ENCODE peak calls at places on chromosomes 3 and 15, in six cellular contexts. V is GM23248; R is mesenchymal stem cell; B is suprapubic skin; M is CD8-positive, alpha-beta memory T cell; S is aorta. E is an unnamed sample.
A peak's percentile ranks its signal among the peaks of the same experiment; 100 is the strongest.

GRCh38 chr3:183862610-183863009 is 22.1 kb downstream of the PARL start:
- DNase-seq in B (no peak), R (no peak), V (no peak), S (no peak), M (no peak), E (no peak)

GRCh38 chr15:31049122-31049521 is 52.4 kb downstream of the TRPM1 start:
- DNase-seq in B (no peak), S (no peak), M (no peak), R (no peak), V (no peak), E (no peak)

GRCh38 chr15:55514414-55514850 is 6.4 kb upstream of the DNAAF4 start:
- DNase-seq in M (no peak), V (no peak), S (peak; percentile 59), B (no peak), R (no peak), E (no peak)

GRCh38 chr15:67550522-67550921 is 8.0 kb downstream of the MAP2K5 start:
- DNase-seq in V (peak; percentile 64), M (no peak), S (no peak), R (peak; percentile 38), B (no peak), E (no peak)

GRCh38 chr15:64755427-64755823 is 20.0 kb downstream of the RBPMS2 start:
- DNase-seq in S (no peak), B (no peak), V (no peak), M (no peak), R (no peak), E (no peak)

GRCh38 chr15:39171944-39172368 is 408.9 kb upstream of the THBS1 start:
- DNase-seq in R (peak; percentile 97), V (peak; percentile 96), B (no peak), M (no peak), S (peak; percentile 79), E (peak; percentile 99)

GRCh38 chr3:101809178-101810022 is 30.4 kb downstream of the NXPE3 start:
- DNase-seq in V (peak; percentile 66), B (no peak), M (no peak), R (peak; percentile 63), S (no peak), E (peak; percentile 33)

GRCh38 chr3:167739190-167739589 is 3.7 kb downstream of the SERPINI1 start:
- DNase-seq in B (no peak), V (no peak), M (no peak), S (no peak), R (no peak), E (no peak)

GRCh38 chr3:50455133-50455532 is 48.3 kb downstream of the CACNA2D2 start:
- DNase-seq in S (no peak), M (no peak), B (no peak), R (no peak), V (no peak), E (no peak)

GRCh38 chr3:45110185-45110833 is 35.9 kb downstream of the CDCP1 start:
- DNase-seq in S (no peak), R (peak; percentile 81), B (no peak), M (no peak), V (no peak), E (no peak)

GRCh38 chr3:193815246-193816027 is 222.4 kb downstream of the OPA1 start:
- DNase-seq in V (no peak), M (no peak), B (no peak), R (no peak), S (no peak), E (no peak)

GRCh38 chr3:87333393-87333892 is 57.1 kb upstream of the POU1F1 start:
- DNase-seq in V (peak; percentile 88), M (no peak), B (no peak), R (peak; percentile 60), S (no peak), E (peak; percentile 38)

GRCh38 chr3:50388720-50389352 is 29.5 kb upstream of the TMEM115 start:
- DNase-seq in S (no peak), M (no peak), V (no peak), R (no peak), B (no peak), E (no peak)

GRCh38 chr15:85973584-85974347 is 105.9 kb upstream of the AGBL1 start:
- DNase-seq in M (no peak), B (no peak), V (no peak), R (no peak), S (no peak), E (peak; percentile 93)

GRCh38 chr3:37465174-37465573 is 290.8 kb upstream of the LRRFIP2 start:
- DNase-seq in R (no peak), B (no peak), V (no peak), S (no peak), M (no peak), E (no peak)

GRCh38 chr15:25684521-25685215 is 178.5 kb downstream of the ATP10A start:
- DNase-seq in M (no peak), V (peak; percentile 93), R (no peak), B (no peak), S (peak; percentile 78), E (no peak)

GRCh38 chr15:69417581-69417980 is 3.4 kb downstream of the KIF23 start:
- DNase-seq in M (no peak), V (peak; percentile 51), B (no peak), S (no peak), R (peak; percentile 43), E (no peak)

GRCh38 chr15:29550834-29551465 is 271.3 kb downstream of the TJP1 start:
- DNase-seq in V (no peak), M (no peak), B (no peak), S (no peak), R (no peak), E (no peak)

GRCh38 chr15:39079296-39079834 is 501.5 kb upstream of the THBS1 start:
- DNase-seq in M (no peak), V (peak; percentile 71), B (no peak), R (peak; percentile 61), S (no peak), E (peak; percentile 17)

GRCh38 chr3:188248036-188248561 is 94.1 kb downstream of the LPP start:
- DNase-seq in S (no peak), V (no peak), R (no peak), B (no peak), M (no peak), E (no peak)

GRCh38 chr3:173814809-173815208 is 417.3 kb downstream of the NLGN1 start:
- DNase-seq in S (no peak), V (no peak), B (no peak), M (no peak), R (no peak), E (no peak)

GRCh38 chr3:184822654-184823053 is 10.7 kb downstream of the VPS8 start:
- DNase-seq in M (no peak), B (no peak), S (no peak), V (peak; percentile 16), R (peak; percentile 48), E (no peak)

GRCh38 chr3:59899068-59899467 is 849.2 kb upstream of the CFAP20DC start:
- DNase-seq in B (no peak), M (no peak), V (no peak), S (no peak), R (no peak), E (no peak)

GRCh38 chr15:101808201-101808600 is 3.8 kb upstream of the OR4F15 start:
- DNase-seq in V (peak; percentile 52), M (no peak), B (no peak), R (peak; percentile 58), S (no peak), E (no peak)

GRCh38 chr3:197807969-197808587 is 17.0 kb downstream of the LRCH3 start:
- DNase-seq in S (no peak), M (no peak), B (no peak), R (peak; percentile 64), V (peak; percentile 75), E (no peak)

GRCh38 chr15:58738051-58738707 is 11.3 kb downstream of the ADAM10 start:
- DNase-seq in R (peak; percentile 23), M (no peak), S (no peak), B (no peak), V (peak; percentile 72), E (no peak)

GRCh38 chr3:47743855-47744254 is 37.8 kb downstream of the SMARCC1 start:
- DNase-seq in R (no peak), V (no peak), B (no peak), S (no peak), M (no peak), E (no peak)

DNA sequence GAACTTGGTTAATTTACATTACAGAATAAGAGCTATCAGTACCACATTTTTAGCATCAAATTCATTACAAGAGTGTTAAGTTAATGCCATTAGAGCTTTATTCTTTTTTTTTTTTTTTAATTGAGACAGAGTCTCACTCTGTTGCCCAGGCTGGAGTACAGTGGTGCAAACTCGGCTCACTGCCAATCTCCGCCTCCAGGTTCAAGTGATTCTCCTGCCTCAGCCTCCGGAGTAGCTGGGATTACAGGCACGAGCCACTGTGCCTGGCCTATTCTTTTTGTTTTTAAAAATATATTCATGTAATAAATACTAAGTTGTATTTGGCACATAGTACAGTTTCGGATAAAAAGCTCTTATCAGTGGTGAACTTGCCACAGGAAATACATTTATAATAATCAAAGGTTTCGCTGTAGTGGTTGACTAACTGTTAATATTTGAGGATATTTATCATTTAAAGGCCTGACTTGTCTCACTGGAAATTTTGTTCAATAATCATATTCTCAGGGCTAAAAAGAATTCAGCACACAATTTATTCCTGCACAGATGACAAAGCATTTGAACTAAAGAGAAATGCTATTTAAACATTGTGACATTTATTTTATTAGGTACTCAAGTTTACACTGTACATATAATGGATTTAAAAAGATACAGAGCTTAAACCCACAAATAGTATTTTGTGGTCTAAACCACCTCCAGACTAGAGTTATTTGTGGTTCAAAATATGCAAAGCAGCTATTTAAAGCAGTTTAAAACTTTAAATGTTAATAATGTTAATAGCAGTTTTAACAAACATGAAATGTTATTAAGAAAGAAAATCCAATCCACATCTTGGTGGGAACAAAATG is 6.1 kb upstream of the LEKR1 start:
- DNase-seq in V (no peak), S (no peak), B (no peak), M (no peak), R (no peak), E (no peak)
- H3K4me3 ChIP-seq in V (no peak overlapping the region), S (no peak overlapping the region), B (no peak overlapping the region), M (no peak overlapping the region), R (no peak overlapping the region), E (no peak overlapping the region)

DNA sequence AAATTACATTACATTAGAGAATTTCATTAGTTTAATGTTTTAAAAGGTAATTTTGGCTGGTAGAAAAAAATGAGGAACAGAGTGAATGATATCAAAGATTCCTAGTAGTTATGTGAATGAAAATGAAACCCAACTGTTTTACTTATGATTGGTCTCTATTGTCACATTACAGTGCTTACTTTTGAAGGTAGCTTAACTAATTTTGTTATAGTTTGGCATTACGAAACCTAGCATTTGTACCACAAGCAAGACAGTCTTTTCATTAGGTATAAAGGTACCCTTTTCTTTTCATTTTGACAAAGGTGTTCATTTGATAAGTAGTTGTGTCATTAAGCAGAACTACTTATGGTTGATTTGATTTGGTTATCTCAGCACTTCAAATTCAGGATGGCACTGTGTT is 6.9 kb downstream of the SELENOT start:
- DNase-seq in B (no peak), S (no peak), V (no peak), R (no peak), M (no peak), E (no peak)
- H3K36me3 ChIP-seq in B (peaks cover 15% of the 10 kb centered on the region), S (no peaks in the 10 kb centered on the region), V (peaks cover 5% of the 10 kb centered on the region), R (peaks cover 9% of the 10 kb centered on the region), M (no peaks in the 10 kb centered on the region), E (peaks cover 15% of the 10 kb centered on the region)

GRCh38 chr3:42025388-42026138 is 63.7 kb upstream of the ULK4 start:
- DNase-seq in S (peak; percentile 94), M (no peak), R (peak; percentile 99), V (peak; percentile 98), B (peak; percentile 94), E (peak; percentile 87)
- H3K4me3 ChIP-seq in S (no peak overlapping the region), M (no peak overlapping the region), R (peak overlapping the region; percentile 63), V (peak overlapping the region; percentile 59), B (peak overlapping the region; percentile 4), E (peak overlapping the region; percentile 23)

DNA sequence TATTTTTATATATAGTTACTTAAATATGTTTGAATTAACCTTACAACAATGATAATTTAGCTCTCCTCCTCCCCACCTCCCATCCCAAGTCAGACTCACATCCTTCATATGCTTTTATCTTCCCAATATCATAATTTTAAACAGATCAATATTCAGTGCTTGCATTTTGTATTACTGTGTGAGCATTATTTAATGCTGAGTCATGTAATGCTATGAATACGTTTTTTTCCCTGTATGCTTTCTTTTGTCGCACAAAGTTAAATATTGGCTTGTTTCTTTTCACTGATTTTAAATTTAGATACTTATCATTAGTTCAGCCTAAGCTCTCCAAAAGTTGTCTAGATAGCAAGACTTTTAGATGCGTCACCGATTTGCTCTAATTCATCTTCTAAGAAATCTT is 471.6 kb upstream of the SGO1 start:
- DNase-seq in R (no peak), B (no peak), M (no peak), S (no peak), V (no peak), E (no peak)
- H3K36me3 ChIP-seq in R (no peaks in the 10 kb centered on the region), B (no peaks in the 10 kb centered on the region), M (no peaks in the 10 kb centered on the region), S (no peaks in the 10 kb centered on the region), V (no peaks in the 10 kb centered on the region), E (no peaks in the 10 kb centered on the region)